ENCODE peak calls at places on chromosomes 7 and 10, in seven cellular contexts. S, X, L, D, Y, E and A are unnamed samples.

GRCh38 chr10:30178565-30178964 is 119.2 kb upstream of the JCAD start:
- DNase-seq in X (peak; percentile 91), L (no peak), S (no peak), D (no peak), Y (no peak), E (no peak), A (no peak)

GRCh38 chr7:70695804-70696104 is 436.2 kb upstream of the GALNT17 start:
- DNase-seq in S (no peak), X (no peak), D (no peak), E (no peak), L (no peak), Y (no peak), A (no peak)

GRCh38 chr10:22433875-22434274 is 88.6 kb downstream of the SPAG6 start:
- DNase-seq in D (no peak), E (no peak), Y (no peak), L (no peak), S (no peak), X (peak; percentile 96), A (no peak)

GRCh38 chr10:75261813-75262725 is 26.3 kb upstream of the COMTD1 start:
- DNase-seq in X (peak; percentile 15), L (no peak), Y (no peak), D (no peak), E (peak; percentile 27), S (no peak), A (no peak)

GRCh38 chr10:132810807-132811700 is 25.1 kb upstream of the NKX6-2 start:
- DNase-seq in E (no peak), X (no peak), Y (peak; percentile 28), D (no peak), S (no peak), L (peak; percentile 59), A (peak; percentile 68)

GRCh38 chr7:131633342-131633843 is 77.0 kb upstream of the PODXL start:
- DNase-seq in Y (no peak), E (peak; percentile 66), D (no peak), S (peak; percentile 31), X (peak; percentile 74), L (no peak), A (no peak)

GRCh38 chr10:131132681-131133080 is 178.8 kb downstream of the TCERG1L start:
- DNase-seq in L (no peak), Y (no peak), E (no peak), S (no peak), X (no peak), D (no peak), A (peak; percentile 69)

GRCh38 chr7:55573234-55573504 is 867 bp upstream of the VOPP1 start:
- DNase-seq in L (no peak), E (no peak), X (no peak), S (no peak), D (no peak), Y (no peak), A (no peak)

GRCh38 chr10:122407375-122408125 is 33.0 kb downstream of the PLEKHA1 start:
- DNase-seq in X (no peak), S (peak; percentile 23), L (no peak), E (peak; percentile 21), D (no peak), Y (no peak), A (no peak)

GRCh38 chr10:77698267-77698932 is 60.8 kb upstream of the KCNMA1 start:
- DNase-seq in X (no peak), D (no peak), S (no peak), E (no peak), L (no peak), Y (no peak), A (no peak)

GRCh38 chr7:33854178-33854577 is 51.2 kb upstream of the BMPER start:
- DNase-seq in L (no peak), E (no peak), D (no peak), S (no peak), Y (no peak), X (peak; percentile 73), A (no peak)

GRCh38 chr7:8197994-8198698 is 63.8 kb downstream of the ICA1 start:
- DNase-seq in L (no peak), D (no peak), Y (no peak), X (no peak), E (no peak), S (no peak), A (no peak)

GRCh38 chr10:122116331-122116730 is 127.4 kb downstream of the TACC2 start:
- DNase-seq in S (peak; percentile 73), E (no peak), X (peak; percentile 96), D (no peak), Y (no peak), L (no peak), A (no peak)

GRCh38 chr7:24827589-24827988 is 70.3 kb upstream of the GSDME start:
- DNase-seq in D (no peak), Y (no peak), S (no peak), L (no peak), E (no peak), X (peak; percentile 87), A (no peak)

GRCh38 chr10:82943142-82943541 is 1068.1 kb downstream of the NRG3 start:
- DNase-seq in Y (no peak), D (no peak), S (no peak), L (no peak), E (no peak), X (no peak), A (no peak)

GRCh38 chr7:3039787-3040186 is 3.9 kb downstream of the CARD11 start:
- DNase-seq in S (no peak), D (no peak), E (no peak), L (no peak), Y (no peak), X (no peak), A (no peak)

GRCh38 chr7:129958643-129959479 is 6.1 kb upstream of the UBE2H start:
- DNase-seq in S (peak; percentile 92), L (no peak), Y (peak; percentile 80), X (peak; percentile 91), D (no peak), E (no peak), A (no peak)

GRCh38 chr10:107616463-107617131 is 452.1 kb upstream of the SORCS1 start:
- DNase-seq in S (no peak), X (peak; percentile 26), L (no peak), D (no peak), E (no peak), Y (no peak), A (no peak)

GRCh38 chr10:87850742-87851205 is 12.6 kb downstream of the KLLN start:
- DNase-seq in Y (no peak), E (peak; percentile 61), X (peak; percentile 70), D (no peak), S (peak; percentile 76), L (no peak), A (peak; percentile 71)

GRCh38 chr10:3651969-3652653 is 132.9 kb downstream of the KLF6 start:
- DNase-seq in S (no peak), X (no peak), L (no peak), D (no peak), E (no peak), Y (no peak), A (no peak)

GRCh38 chr7:148699024-148699771 is 495 bp downstream of the CUL1 start:
- DNase-seq in E (peak; percentile 60), Y (peak; percentile 76), L (peak; percentile 86), D (peak; percentile 77), S (peak; percentile 62), X (peak; percentile 45), A (peak; percentile 94)
- TF ChIP-seq POLR2A in E (peak; percentile 47), Y (peak; percentile 23), L (no peak), D (peak; percentile 73), S (no peak), X (no peak), A (no peak)

GRCh38 chr7:91784469-91784868 is 96.0 kb downstream of the MTERF1 start:
- DNase-seq in L (no peak), D (no peak), S (no peak), X (peak; percentile 61), E (no peak), Y (no peak), A (no peak)
- TF ChIP-seq CTCF in L (peak; percentile 40), D (no peak), S (no peak), X (peak; percentile 48), E (no peak), Y (no peak), A (no peak)

GRCh38 chr7:108014747-108015682 is 12.1 kb upstream of the LAMB1 start:
- DNase-seq in X (peak; percentile 90), D (no peak), L (no peak), Y (no peak), S (no peak), E (no peak), A (no peak)
- H3K4me1 ChIP-seq in X (peaks cover 13% of the 10 kb centered on the region), D (no peaks in the 10 kb centered on the region), L (peaks cover 7% of the 10 kb centered on the region), Y (no peaks in the 10 kb centered on the region), S (no peaks in the 10 kb centered on the region), E (no peaks in the 10 kb centered on the region), A (no peaks in the 10 kb centered on the region)

DNA sequence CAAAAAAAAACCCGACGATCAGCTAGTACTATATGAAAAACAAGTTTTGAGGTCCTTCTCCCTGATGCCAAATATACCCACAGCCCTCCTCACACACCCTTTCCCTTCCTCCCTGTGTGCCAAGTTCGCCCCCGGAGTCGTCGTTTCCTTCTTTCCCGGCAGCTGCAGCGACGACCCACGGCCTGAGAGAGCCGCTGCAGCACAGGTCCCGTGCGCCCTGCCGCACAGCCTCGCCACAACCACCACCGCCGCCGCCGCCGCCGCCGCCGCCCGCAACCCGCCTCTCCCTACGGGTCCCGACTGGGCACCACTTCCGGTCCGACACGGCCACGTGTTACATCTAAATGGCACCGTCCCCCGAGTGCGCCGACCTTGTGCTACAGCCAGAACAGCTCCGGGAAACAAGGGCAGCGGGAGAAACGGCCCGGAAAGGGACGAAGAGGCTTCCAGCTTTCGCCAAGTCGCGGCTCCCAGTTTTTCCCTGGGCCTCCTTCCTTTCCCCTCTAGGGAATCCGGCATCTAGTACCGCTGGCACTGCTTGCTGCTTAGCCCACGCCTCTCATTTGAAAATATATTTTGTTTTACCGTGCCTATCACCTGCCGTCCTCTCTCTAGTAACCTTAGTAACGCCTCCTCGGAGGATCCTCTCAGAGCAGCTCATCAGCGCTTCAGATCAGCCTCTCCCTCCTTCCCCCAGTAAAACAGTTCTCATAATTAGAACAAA is at the start of gene FRA10AC1:
- DNase-seq in L (peak; percentile 96), X (peak; percentile 92), S (peak; percentile 99), E (peak; percentile 90), Y (peak; percentile 97), D (peak; percentile 97), A (peak; percentile 96)
- TF ChIP-seq POLR2A in L (no peak), X (no peak), S (peak; percentile 61), E (peak; percentile 77), Y (peak; percentile 34), D (peak; percentile 88), A (peak; percentile 43)

GRCh38 chr7:132654150-132654549 is 77.9 kb upstream of the PLXNA4 start:
- DNase-seq in Y (no peak), L (no peak), S (no peak), E (no peak), D (peak; percentile 40), X (no peak), A (no peak)
- TF ChIP-seq CTCF in Y (peak; percentile 21), L (no peak), S (no peak), E (no peak), D (peak; percentile 65), X (peak; percentile 2), A (peak; percentile 42)

GRCh38 chr10:36068542-36068941 is 426.4 kb upstream of the FZD8 start:
- DNase-seq in D (no peak), X (no peak), S (no peak), Y (no peak), L (no peak), E (no peak), A (no peak)

GRCh38 chr10:36066850-36067249 is 424.8 kb upstream of the FZD8 start:
- DNase-seq in E (no peak), D (no peak), L (no peak), Y (no peak), X (no peak), S (no peak), A (no peak)

GRCh38 chr10:36063396-36063795 is 421.3 kb upstream of the FZD8 start:
- DNase-seq in L (no peak), D (no peak), E (no peak), S (no peak), Y (no peak), X (no peak), A (no peak)

GRCh38 chr10:36066102-36066501 is 424.0 kb upstream of the FZD8 start:
- DNase-seq in L (no peak), Y (no peak), E (no peak), X (no peak), D (no peak), S (no peak), A (no peak)
- H3K4me1 ChIP-seq in L (peaks cover 9% of the 10 kb centered on the region), Y (no peaks in the 10 kb centered on the region), E (no peaks in the 10 kb centered on the region), X (no peaks in the 10 kb centered on the region), D (no peaks in the 10 kb centered on the region), S (no peaks in the 10 kb centered on the region), A (no peaks in the 10 kb centered on the region)